ENCODE peak calls at places on chromosomes 13 and 19, in eight cellular contexts. A, W, X, U, D, C, T and F are unnamed samples.

GRCh38 chr19:4640247-4641000 is 1.1 kb downstream of the TNFAIP8L1 start:
- DNase-seq in D (no peak), X (peak), U (no peak), C (no peak), T (no peak), A (no peak), W (no peak), F (no peak)

GRCh38 chr19:35168261-35168660 is 13.7 kb downstream of the FXYD5 start:
- DNase-seq in T (peak), W (no peak), C (peak), U (no peak), X (peak), A (no peak), D (no peak), F (no peak)

GRCh38 chr13:33145667-33146066 is 129.4 kb downstream of the KL start:
- DNase-seq in W (no peak), D (no peak), U (no peak), X (no peak), T (no peak), A (no peak), C (no peak), F (no peak)

GRCh38 chr13:100620792-100621191 is 32.2 kb upstream of the GGACT start:
- DNase-seq in U (no peak), A (no peak), C (no peak), X (no peak), D (no peak), W (no peak), T (no peak), F (no peak)

GRCh38 chr13:73000027-73000674 is 58.7 kb upstream of the KLF5 start:
- DNase-seq in U (peak), X (peak), A (no peak), C (no peak), T (no peak), W (no peak), D (no peak), F (peak)

GRCh38 chr13:67623630-67624029 is 393.5 kb upstream of the PCDH9 start:
- DNase-seq in X (no peak), D (no peak), U (no peak), W (no peak), A (no peak), C (no peak), T (no peak), F (no peak)

GRCh38 chr13:27783111-27783510 is 9.2 kb upstream of the GSX1 start:
- DNase-seq in D (no peak), U (no peak), W (no peak), A (no peak), C (no peak), T (no peak), X (peak), F (no peak)

GRCh38 chr13:35855531-35856019 is 275.6 kb downstream of the DCLK1 start:
- DNase-seq in C (peak), W (no peak), D (no peak), X (peak), U (no peak), T (no peak), A (no peak), F (no peak)

GRCh38 chr13:90498816-90499215 is 848.7 kb upstream of the MIR17HG start:
- DNase-seq in W (no peak), D (no peak), T (no peak), C (no peak), U (no peak), X (no peak), A (no peak), F (no peak)

GRCh38 chr19:48819366-48819816 is 8.6 kb upstream of the BCAT2 start:
- DNase-seq in T (no peak), A (peak), U (peak), C (peak), W (no peak), X (peak), D (no peak), F (no peak)

GRCh38 chr13:79775830-79776229 is 294.9 kb downstream of the NDFIP2 start:
- DNase-seq in C (peak), D (no peak), A (no peak), T (no peak), W (no peak), U (peak), X (peak), F (peak)